ENCODE peak calls at places on chromosomes 5 and 9, in four cellular contexts. H, X, O and L are unnamed samples.

GRCh38 chr9:36877239-36877638 is 156.8 kb downstream of the PAX5 start:
- DNase-seq in X (no peak), O (no peak), H (no peak), L (no peak)

GRCh38 chr5:179146277-179146676 is 86.1 kb downstream of the ZNF354C start:
- DNase-seq in H (no peak), O (no peak), X (no peak), L (no peak)

GRCh38 chr9:36793277-36793676 is 220.6 kb downstream of the MELK start:
- DNase-seq in X (no peak), O (peak; percentile 22), H (no peak), L (no peak)

GRCh38 chr5:177362871-177363507 is 5.3 kb downstream of the RGS14 start:
- DNase-seq in X (peak; percentile 53), H (no peak), O (peak; percentile 86), L (no peak)

GRCh38 chr9:99253772-99254431 is 31.8 kb downstream of the SEC61B start:
- DNase-seq in H (peak; percentile 45), X (no peak), O (peak; percentile 19), L (no peak)

GRCh38 chr9:121505903-121506640 is 6.4 kb upstream of the GGTA1 start:
- DNase-seq in H (no peak), X (no peak), O (no peak), L (no peak)

GRCh38 chr5:139668064-139668880 is 20.1 kb downstream of the CXXC5 start:
- DNase-seq in O (peak; percentile 80), X (peak; percentile 50), H (no peak), L (no peak)

GRCh38 chr5:132059043-132059695 is 1.3 kb upstream of the IL3 start:
- DNase-seq in O (no peak), H (no peak), X (no peak), L (no peak)

GRCh38 chr9:69996947-69997346 is 46.7 kb upstream of the MAMDC2 start:
- DNase-seq in O (no peak), H (no peak), X (no peak), L (no peak)

GRCh38 chr5:145350501-145350900 is 484.6 kb downstream of the PRELID2 start:
- DNase-seq in H (peak; percentile 81), X (peak; percentile 56), O (no peak), L (peak; percentile 85)

GRCh38 chr5:111309384-111309783 is 85.2 kb downstream of the CAMK4 start:
- DNase-seq in O (no peak), X (no peak), H (no peak), L (no peak)

GRCh38 chr5:112534067-112534466 is 115.0 kb upstream of the EPB41L4A start:
- DNase-seq in O (no peak), X (no peak), H (no peak), L (no peak)

GRCh38 chr5:36174119-36174518 is 22.2 kb downstream of the SKP2 start:
- DNase-seq in X (no peak), H (no peak), O (no peak), L (no peak)

GRCh38 chr5:164433471-164433870 is 928.1 kb downstream of the MAT2B start:
- DNase-seq in H (no peak), X (no peak), O (no peak), L (peak; percentile 35)

GRCh38 chr5:126490167-126490937 is 67.1 kb downstream of the GRAMD2B start:
- DNase-seq in O (no peak), H (no peak), X (no peak), L (no peak)

GRCh38 chr9:88559661-88560060 is 24.7 kb downstream of the NXNL2 start:
- DNase-seq in X (no peak), O (no peak), H (no peak), L (peak; percentile 57)

GRCh38 chr5:59218424-59219045 is 635.7 kb downstream of the RAB3C start:
- DNase-seq in X (peak; percentile 54), H (no peak), O (no peak), L (peak; percentile 3)

GRCh38 chr9:26261503-26262330 is 583.5 kb upstream of the TUSC1 start:
- DNase-seq in X (peak; percentile 93), H (no peak), O (no peak), L (peak; percentile 87)

GRCh38 chr9:125805057-125805456 is 57.9 kb downstream of the PBX3 start:
- DNase-seq in O (no peak), X (no peak), H (no peak), L (peak; percentile 81)

GRCh38 chr5:31270396-31270795 is 76.9 kb downstream of the CDH6 start:
- DNase-seq in H (no peak), X (peak; percentile 4), O (peak; percentile 39), L (peak; percentile 22)

GRCh38 chr9:16318516-16319060 is 551.9 kb downstream of the BNC2 start:
- DNase-seq in H (no peak), O (no peak), X (no peak), L (no peak)

GRCh38 chr9:96550659-96551058 is 69.0 kb downstream of the CDC14B start:
- DNase-seq in O (no peak), X (no peak), H (no peak), L (no peak)

GRCh38 chr9:137150485-137151060 is 11.6 kb downstream of the GRIN1 start:
- DNase-seq in X (no peak), H (no peak), O (peak; percentile 92), L (no peak)

GRCh38 chr5:150213530-150213929 is 23.7 kb downstream of the SLC6A7 start:
- DNase-seq in H (no peak), O (no peak), X (no peak), L (peak; percentile 75)

GRCh38 chr5:146238973-146239372 is 35.6 kb downstream of the RBM27 start:
- DNase-seq in O (no peak), X (no peak), H (no peak), L (no peak)

GRCh38 chr5:143314664-143315063 is 88.8 kb downstream of the NR3C1 start:
- DNase-seq in X (peak; percentile 69), O (no peak), H (no peak), L (peak; percentile 89)

GRCh38 chr9:132744881-132745761 is 74.9 kb downstream of the GTF3C4 start:
- DNase-seq in X (peak; percentile 13), O (no peak), H (no peak), L (no peak)

GRCh38 chr9:127898433-127899199 is 787 bp downstream of the ST6GALNAC6 start:
- DNase-seq in O (peak; percentile 60), X (peak; percentile 66), H (no peak), L (peak; percentile 89)

GRCh38 chr9:100670719-100671118 is 92.8 kb downstream of the CAVIN4 start:
- DNase-seq in X (no peak), O (no peak), H (no peak), L (no peak)

GRCh38 chr5:59842999-59843398 is 50.5 kb downstream of the PDE4D start:
- DNase-seq in O (no peak), H (no peak), X (peak; percentile 20), L (peak; percentile 59)

GRCh38 chr9:76255781-76256455 is 138.3 kb downstream of the RFK start:
- DNase-seq in O (no peak), X (no peak), H (no peak), L (peak; percentile 98)

GRCh38 chr5:133842846-133843725 is 125.3 kb downstream of the C5orf15 start:
- DNase-seq in X (no peak), H (no peak), O (no peak), L (no peak)

GRCh38 chr5:139670369-139671095 is 22.4 kb downstream of the CXXC5 start:
- DNase-seq in H (no peak), X (peak; percentile 33), O (peak; percentile 53), L (no peak)

GRCh38 chr9:38337095-38337494 is 55.4 kb upstream of the ALDH1B1 start:
- DNase-seq in H (no peak), X (no peak), O (no peak), L (no peak)

GRCh38 chr5:149915392-149916260 is 29.0 kb downstream of the PDE6A start:
- DNase-seq in H (peak; percentile 58), X (no peak), O (no peak), L (no peak)

GRCh38 chr5:176528761-176529115 is 8.5 kb downstream of the RNF44 start:
- DNase-seq in X (no peak), O (no peak), H (no peak), L (no peak)

GRCh38 chr5:104456122-104456521 is 893.5 kb upstream of the NUDT12 start:
- DNase-seq in H (no peak), O (no peak), X (no peak), L (no peak)

GRCh38 chr9:125233678-125234077 is 7.5 kb downstream of the HSPA5 start:
- DNase-seq in O (no peak), H (peak; percentile 60), X (peak; percentile 77), L (peak; percentile 100)

GRCh38 chr5:95715799-95716461 is 15.2 kb upstream of the RHOBTB3 start:
- DNase-seq in X (peak; percentile 81), O (no peak), H (no peak), L (peak; percentile 76)

GRCh38 chr9:18941060-18941746 is 91.8 kb downstream of the SAXO1 start:
- DNase-seq in H (no peak), X (no peak), O (no peak), L (no peak)

GRCh38 chr9:34458013-34458966 is at the start of the genes DNAI1 and FAM219A:
- DNase-seq in O (peak; percentile 95), X (peak; percentile 99), H (peak; percentile 91), L (peak; percentile 98)
- H3K9me1 ChIP-seq in O (no peaks in the 10 kb centered on the region), X (no peaks in the 10 kb centered on the region), H (peaks cover 3% of the 10 kb centered on the region), L (peaks cover 16% of the 10 kb centered on the region)

DNA sequence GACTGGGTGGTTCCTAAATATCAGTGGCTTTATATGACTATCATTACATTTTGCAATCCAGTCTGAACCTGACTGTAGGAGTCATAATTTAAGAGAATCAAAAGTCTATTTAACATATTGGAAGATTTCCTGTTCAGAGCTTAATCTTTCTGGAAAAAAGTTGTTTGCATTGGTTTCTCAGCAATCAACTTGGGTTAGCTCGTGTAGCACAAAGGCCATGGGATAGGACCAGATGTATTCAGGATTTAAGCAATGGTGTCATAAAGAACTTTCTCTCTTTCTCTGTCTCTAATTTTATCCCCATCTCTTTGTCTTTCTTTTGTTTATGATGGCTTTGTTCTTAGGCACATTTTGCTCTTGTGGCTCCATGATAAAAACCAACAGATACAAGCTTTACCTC is 295.9 kb upstream of the KCNN2 start:
- DNase-seq in X (no peak), O (no peak), H (no peak), L (no peak)
- H3K9me1 ChIP-seq in X (no peaks in the 10 kb centered on the region), O (no peaks in the 10 kb centered on the region), H (no peaks in the 10 kb centered on the region), L (no peaks in the 10 kb centered on the region)

GRCh38 chr5:128341056-128341455 is 197.0 kb downstream of the FBN2 start:
- DNase-seq in X (no peak), H (no peak), O (no peak), L (no peak)
- H3K9me1 ChIP-seq in X (no peaks in the 10 kb centered on the region), H (no peaks in the 10 kb centered on the region), O (no peaks in the 10 kb centered on the region), L (peaks cover 21% of the 10 kb centered on the region)

GRCh38 chr5:14078716-14079115 is 64.4 kb upstream of the TRIO start:
- DNase-seq in H (no peak), O (no peak), X (no peak), L (no peak)

GRCh38 chr5:14077501-14077900 is 65.6 kb upstream of the TRIO start:
- DNase-seq in O (no peak), H (no peak), X (no peak), L (no peak)

GRCh38 chr5:14082973-14083372 is 60.2 kb upstream of the TRIO start:
- DNase-seq in H (no peak), X (no peak), O (no peak), L (no peak)

GRCh38 chr5:14082523-14082922 is 60.6 kb upstream of the TRIO start:
- DNase-seq in X (no peak), O (no peak), H (no peak), L (no peak)

DNA sequence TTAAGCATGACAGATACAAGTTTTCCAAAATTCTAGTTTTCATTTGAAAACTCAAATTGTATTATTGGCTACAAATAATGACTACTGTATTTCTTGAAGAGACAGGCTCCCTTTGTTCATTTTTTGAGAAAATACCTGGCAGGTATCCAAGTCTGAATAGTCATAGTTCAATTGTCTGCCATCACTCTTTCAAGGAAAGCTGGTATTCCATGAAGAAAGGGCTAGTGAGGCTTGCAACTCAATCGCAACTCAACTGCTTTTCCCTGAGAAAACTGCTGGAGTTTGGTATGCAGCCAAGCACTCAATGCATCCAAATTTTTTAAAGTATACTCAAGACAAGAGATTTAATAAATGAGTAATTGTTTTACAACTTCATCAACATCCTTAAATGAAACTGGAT is 61.4 kb upstream of the TRIO start:
- DNase-seq in X (peak; percentile 8), O (no peak), H (no peak), L (peak; percentile 45)
- H3K9me1 ChIP-seq in X (no peaks in the 10 kb centered on the region), O (no peaks in the 10 kb centered on the region), H (no peaks in the 10 kb centered on the region), L (no peaks in the 10 kb centered on the region)